ENCODE peak calls at places on chromosomes 13 and 19, in seven cellular contexts. V is IMR-90, P is GM23338, H is endothelial cell of umbilical vein, L is GM23248, K is astrocyte, D is hepatocyte. S is an unnamed sample.

GRCh38 chr13:48411281-48412099 is 1.4 kb downstream of the LPAR6 start:
- DNase-seq in K (no peak), D (peak), H (peak), L (peak), V (peak), P (no peak), S (no peak)

GRCh38 chr13:99572131-99572530 is 70.9 kb downstream of the TM9SF2 start:
- DNase-seq in K (peak), H (no peak), P (no peak), V (peak), L (peak), D (no peak), S (no peak)

GRCh38 chr19:29690842-29691241 is 24.2 kb downstream of the C19orf12 start:
- DNase-seq in K (no peak), D (no peak), L (peak), V (peak), P (peak), H (peak), S (peak)

GRCh38 chr19:3606690-3607289 is at the start of gene TBXA2R:
- DNase-seq in D (peak), H (peak), L (peak), V (peak), P (peak), K (peak), S (peak)

GRCh38 chr13:105538346-105538745 is 997.1 kb downstream of the EFNB2 start:
- DNase-seq in H (no peak), K (no peak), V (no peak), L (no peak), D (no peak), P (peak), S (no peak)

GRCh38 chr19:44712864-44713515 is 14.0 kb downstream of the CEACAM16 start:
- DNase-seq in D (no peak), L (peak), V (no peak), P (peak), H (no peak), K (no peak), S (no peak)

GRCh38 chr13:113267642-113268405 is 29.2 kb upstream of the LAMP1 start:
- DNase-seq in H (no peak), P (peak), V (no peak), K (no peak), L (no peak), D (no peak), S (no peak)

GRCh38 chr13:30681489-30682242 is 53.7 kb upstream of the ALOX5AP start:
- DNase-seq in K (peak), V (peak), H (no peak), P (no peak), L (peak), D (peak), S (peak)

GRCh38 chr13:60617863-60618733 is 221.1 kb downstream of the TDRD3 start:
- DNase-seq in P (peak), H (peak), K (peak), V (peak), D (peak), L (peak), S (peak)

GRCh38 chr13:64675256-64675892 is 2554.8 kb downstream of the PCDH9 start:
- DNase-seq in D (peak), K (peak), V (peak), P (no peak), H (no peak), L (peak), S (peak)

GRCh38 chr13:42574011-42574410 is at the start of gene TNFSF11:
- DNase-seq in V (no peak), H (no peak), K (no peak), L (no peak), D (peak), P (peak), S (no peak)

GRCh38 chr13:81012031-81012430 is 671.1 kb upstream of the SPRY2 start:
- DNase-seq in K (no peak), V (no peak), L (no peak), D (no peak), H (no peak), P (peak), S (no peak)

GRCh38 chr13:32278456-32278855 is 36.7 kb downstream of the ZAR1L start:
- DNase-seq in D (no peak), K (peak), H (no peak), L (peak), V (peak), P (no peak), S (peak)

GRCh38 chr13:99442273-99442895 is 58.9 kb upstream of the TM9SF2 start:
- DNase-seq in P (peak), K (no peak), L (peak), V (peak), H (peak), D (peak), S (peak)

GRCh38 chr19:16914421-16914820 is 25.6 kb downstream of the F2RL3 start:
- DNase-seq in V (no peak), K (no peak), L (no peak), D (no peak), H (no peak), P (no peak), S (no peak)

GRCh38 chr19:44757735-44758505 is 9.4 kb downstream of the BCL3 start:
- DNase-seq in P (peak), V (peak), H (peak), L (no peak), K (no peak), D (peak), S (peak)

GRCh38 chr19:14814982-14815381 is 20.0 kb downstream of the OR7A5 start:
- DNase-seq in L (no peak), V (no peak), D (no peak), H (no peak), K (no peak), P (no peak), S (no peak)

GRCh38 chr19:11675569-11675968 is 63.2 kb downstream of the ZNF823 start:
- DNase-seq in V (no peak), D (no peak), L (no peak), P (no peak), K (no peak), H (no peak), S (no peak)

GRCh38 chr19:10553943-10554381 is 10.3 kb downstream of the ATG4D start:
- DNase-seq in D (no peak), V (no peak), P (no peak), L (no peak), K (no peak), H (no peak), S (no peak)

GRCh38 chr13:65582160-65582559 is 1648.0 kb downstream of the PCDH9 start:
- DNase-seq in L (no peak), K (no peak), V (no peak), P (peak), D (no peak), H (no peak), S (no peak)

GRCh38 chr13:105735269-105735668 is 800.2 kb downstream of the EFNB2 start:
- DNase-seq in D (peak), L (no peak), P (no peak), K (no peak), H (no peak), V (no peak), S (no peak)

GRCh38 chr19:16160943-16161560 is 12.3 kb downstream of the CIB3 start:
- DNase-seq in L (peak), V (peak), D (peak), K (peak), P (no peak), H (peak), S (peak)

GRCh38 chr19:48033604-48034003 is 10.3 kb downstream of the CABP5 start:
- DNase-seq in L (no peak), P (no peak), V (no peak), H (no peak), K (no peak), D (no peak), S (no peak)

GRCh38 chr19:48041877-48042580 is 1.9 kb downstream of the CABP5 start:
- DNase-seq in L (no peak), V (no peak), D (no peak), K (no peak), H (no peak), P (no peak), S (no peak)

GRCh38 chr19:48036765-48037164 is 7.1 kb downstream of the CABP5 start:
- DNase-seq in L (no peak), D (no peak), K (no peak), H (no peak), P (no peak), V (no peak), S (no peak)
- H3K27ac ChIP-seq in L (no peak), D (no peak), K (no peak), H (no peak), P (no peak), V (no peak), S (no peak)

DNA sequence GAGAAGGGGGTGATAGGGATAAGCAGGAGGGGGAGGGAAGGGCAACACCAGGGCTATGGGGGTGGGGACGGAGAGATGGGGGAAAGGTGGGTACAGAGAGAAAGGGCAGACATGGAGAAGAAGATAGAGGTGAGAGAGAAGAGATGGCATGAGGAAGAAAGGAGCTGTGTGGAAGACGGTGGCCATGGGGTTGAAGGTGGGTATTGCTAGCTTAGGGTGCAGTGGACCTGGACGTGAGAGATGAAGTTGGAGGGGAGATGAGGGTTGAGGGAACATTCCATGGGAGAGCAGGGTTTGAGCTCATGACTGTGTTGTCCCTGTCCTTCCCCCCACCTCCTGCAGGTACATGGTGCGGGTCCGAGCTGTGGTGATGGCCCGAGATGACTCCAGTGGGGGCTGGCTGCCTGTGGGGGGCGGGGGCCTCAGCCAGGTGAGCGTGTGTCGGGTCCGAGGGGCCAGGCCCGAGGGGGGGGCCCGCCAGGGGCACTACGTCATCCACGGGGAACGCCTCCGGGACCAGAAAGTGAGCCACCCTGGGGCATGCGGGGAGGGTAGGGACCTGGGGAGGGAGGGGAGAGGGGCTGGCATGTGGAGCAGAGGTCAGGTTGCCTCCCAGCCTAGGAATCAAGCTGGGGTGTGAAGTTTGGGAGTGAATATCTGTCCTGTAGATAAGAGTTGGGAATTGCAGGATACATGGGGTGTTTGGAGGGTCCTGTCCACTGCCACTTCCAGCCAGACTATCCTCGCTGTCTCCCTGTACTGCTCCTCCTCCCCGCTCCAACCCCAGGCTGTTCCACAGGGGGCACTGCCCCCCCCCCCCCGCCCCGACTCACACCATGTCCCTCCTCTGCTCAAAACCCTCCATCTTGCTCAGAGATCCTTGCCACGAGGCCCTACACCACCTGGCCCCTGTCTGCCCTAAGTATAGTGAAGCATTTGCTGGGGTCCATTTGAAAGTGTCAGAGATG is 1.7 kb downstream of the SPRED3 start:
- DNase-seq in D (no peak), V (no peak), K (no peak), L (no peak), P (no peak), H (no peak), S (no peak)
- H3K4me3 ChIP-seq in D (no peak), V (peak), K (peak), L (peak), P (peak), H (peak), S (peak)

DNA sequence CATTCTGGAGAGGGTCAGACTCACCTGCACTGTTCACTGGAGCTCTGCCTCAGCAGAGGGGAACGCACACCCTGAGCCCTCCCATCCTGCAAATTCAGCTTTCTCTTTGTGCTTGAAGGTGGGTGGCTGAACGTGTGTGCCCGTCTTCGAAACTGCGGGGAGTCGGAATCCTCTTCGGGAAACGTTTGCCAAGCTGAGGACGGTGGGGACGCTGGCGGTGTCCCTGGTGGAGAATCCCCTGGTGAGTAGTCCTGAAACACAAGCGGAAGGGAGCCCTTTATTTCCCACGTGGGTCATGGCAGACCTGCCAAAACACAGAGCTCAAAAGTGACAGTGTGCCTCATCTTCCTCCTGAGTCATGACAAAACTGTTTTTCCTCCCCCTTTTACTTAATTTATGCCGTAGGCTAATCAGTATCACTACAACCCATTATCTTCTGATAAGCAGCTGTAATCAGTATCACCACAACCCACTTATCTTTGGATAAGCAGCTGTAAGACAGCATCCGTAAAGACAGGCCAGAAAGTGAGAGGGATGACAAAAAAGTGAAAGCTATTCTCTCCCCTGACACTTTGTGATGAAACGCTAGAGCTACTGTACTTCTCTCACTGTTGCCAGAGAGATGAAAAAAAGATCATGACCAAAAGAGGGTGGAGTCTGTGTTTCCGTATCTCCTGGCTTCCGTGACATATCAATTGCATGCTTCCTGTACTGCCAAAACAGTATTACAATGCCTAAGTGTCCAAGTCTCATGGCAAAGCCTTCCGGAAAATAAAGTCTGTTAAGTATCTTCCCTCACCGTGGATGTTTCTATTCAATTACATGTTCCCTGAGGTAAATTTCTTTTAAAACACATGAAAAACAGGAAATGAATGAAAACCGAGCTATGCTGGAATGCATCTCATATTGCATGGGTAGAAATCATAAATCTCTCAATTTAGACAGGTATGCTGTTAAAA is 155.5 kb downstream of the TBC1D4 start:
- DNase-seq in P (no peak), D (peak), L (peak), K (peak), V (peak), H (peak), S (peak)
- H2AFZ ChIP-seq in P (no peak), D (peak), L (no peak), K (no peak), V (peak), H (no peak), S (no peak)

DNA sequence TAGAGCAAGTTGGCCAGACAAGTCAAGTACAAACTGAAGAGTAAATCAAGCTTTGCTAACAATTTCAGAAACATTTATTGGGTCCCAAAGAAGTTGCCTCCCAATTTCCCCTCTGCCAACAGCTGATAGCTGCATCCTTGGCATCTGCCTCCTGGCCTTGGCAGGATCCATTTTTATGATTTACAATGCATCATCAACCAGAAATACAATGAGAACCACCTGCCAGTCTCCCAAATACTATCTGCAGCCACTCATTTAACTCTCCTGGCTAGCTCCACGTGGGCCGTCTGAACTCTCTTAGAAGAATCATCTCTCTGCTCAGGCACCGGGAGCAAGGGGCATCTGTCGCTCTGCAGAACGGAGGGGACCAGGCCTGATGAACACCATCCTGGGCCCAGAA is 2.7 kb downstream of the LONP1 start:
- DNase-seq in L (no peak), V (no peak), K (no peak), H (no peak), D (no peak), P (no peak), S (no peak)
- H3K27ac ChIP-seq in L (peak), V (no peak), K (no peak), H (no peak), D (no peak), P (no peak), S (peak)

DNA sequence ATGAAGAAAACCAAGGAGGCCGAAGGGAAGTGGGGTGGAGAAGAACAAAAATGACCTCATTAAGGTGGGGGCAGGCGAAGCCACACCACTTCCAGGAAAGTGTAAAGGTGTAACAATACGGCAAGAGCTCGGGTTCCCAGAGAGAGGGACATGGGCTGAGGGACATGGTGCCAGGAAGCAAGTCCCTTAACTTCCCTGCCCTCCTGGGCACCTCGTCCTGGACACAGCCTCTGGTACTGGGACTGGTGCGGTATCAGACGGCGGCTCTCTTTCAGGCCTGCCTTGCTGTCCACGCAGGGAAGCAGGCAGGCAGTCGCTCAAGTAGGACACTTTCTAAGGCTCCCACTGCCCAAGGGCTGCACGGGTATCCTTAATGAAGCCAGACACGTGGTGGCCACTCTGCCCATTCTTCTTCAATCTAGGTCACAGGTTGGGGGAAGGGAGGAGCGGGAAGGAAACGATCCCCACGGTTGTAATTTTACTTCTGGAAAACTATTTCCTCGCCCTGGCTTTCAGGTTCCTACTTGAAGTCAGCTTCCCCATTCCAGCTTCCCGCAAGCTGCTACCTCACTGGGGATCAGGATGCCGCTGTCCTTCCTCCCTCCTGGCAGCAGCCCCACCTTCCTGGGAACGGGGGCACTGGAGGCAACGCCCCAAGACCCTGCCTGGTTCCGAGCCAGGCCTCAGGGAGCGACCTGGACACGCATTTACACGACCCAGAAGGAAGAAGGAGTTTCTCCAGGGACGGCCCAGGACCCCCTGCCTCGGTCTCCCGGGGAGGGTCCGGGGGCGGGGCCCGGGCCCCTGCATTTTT is 1.2 kb downstream of the AP3D1 start:
- DNase-seq in P (peak), V (peak), H (peak), L (peak), K (no peak), D (no peak), S (no peak)
- H3K4me3 ChIP-seq in P (peak), V (peak), H (peak), L (peak), K (peak), D (peak), S (peak)

S was measured in fibroblast of lung.